ENCODE peak calls at places on chromosome 20, in ten cellular contexts. One of them, this sample, is unnamed.

GRCh38 chr20:34111057-34111711 is 859 bp downstream of the EIF2S2 start:
- DNase-seq in activated CD4-positive, alpha-beta T cell treated with anti-CD3 and anti-CD28 coated beads, Interleukin-2, amount 50 U/mL, for 1 hour: no peak
- DNase-seq in NCI-H2081: no peak
- DNase-seq in HT-29: peak; percentile 69
- DNase-seq in GM10248: no peak
- DNase-seq in activated CD8-positive, alpha-beta memory T cell treated with anti-CD3 and anti-CD28 coated beads, Interleukin-2, amount 10 ng/mL, durations not matched to agents 7 days and 5 days: peak; percentile 43
- DNase-seq in fibroblast of lung: peak; percentile 74
- DNase-seq in stimulated activated naive CD8-positive, alpha-beta T cell treated with anti-CD3 and anti-CD28 coated beads, Interleukin-15, Interleukin-2, amounts not matched to agents 100 U/mL and 50 U/mL, for 24 hours: peak; percentile 13
- DNase-seq in iris pigment epithelial cell: peak; percentile 93
- DNase-seq in thoracic aorta: no peak
- DNase-seq in this sample: no peak

GRCh38 chr20:25198663-25199363 is 3.3 kb downstream of the ENTPD6 start:
- DNase-seq in activated CD4-positive, alpha-beta T cell treated with anti-CD3 and anti-CD28 coated beads, Interleukin-2, amount 50 U/mL, for 1 hour: no peak
- DNase-seq in NCI-H2081: no peak
- DNase-seq in HT-29: no peak
- DNase-seq in GM10248: no peak
- DNase-seq in activated CD8-positive, alpha-beta memory T cell treated with anti-CD3 and anti-CD28 coated beads, Interleukin-2, amount 10 ng/mL, durations not matched to agents 7 days and 5 days: peak; percentile 28
- DNase-seq in fibroblast of lung: no peak
- DNase-seq in stimulated activated naive CD8-positive, alpha-beta T cell treated with anti-CD3 and anti-CD28 coated beads, Interleukin-15, Interleukin-2, amounts not matched to agents 100 U/mL and 50 U/mL, for 24 hours: no peak
- DNase-seq in iris pigment epithelial cell: no peak
- DNase-seq in thoracic aorta: no peak
- DNase-seq in this sample: no peak

GRCh38 chr20:53922901-53923314 is 147.5 kb downstream of the BCAS1 start:
- DNase-seq in activated CD4-positive, alpha-beta T cell treated with anti-CD3 and anti-CD28 coated beads, Interleukin-2, amount 50 U/mL, for 1 hour: no peak
- DNase-seq in NCI-H2081: no peak
- DNase-seq in HT-29: no peak
- DNase-seq in GM10248: peak; percentile 57
- DNase-seq in activated CD8-positive, alpha-beta memory T cell treated with anti-CD3 and anti-CD28 coated beads, Interleukin-2, amount 10 ng/mL, durations not matched to agents 7 days and 5 days: no peak
- DNase-seq in fibroblast of lung: no peak
- DNase-seq in stimulated activated naive CD8-positive, alpha-beta T cell treated with anti-CD3 and anti-CD28 coated beads, Interleukin-15, Interleukin-2, amounts not matched to agents 100 U/mL and 50 U/mL, for 24 hours: no peak
- DNase-seq in iris pigment epithelial cell: peak; percentile 23
- DNase-seq in thoracic aorta: no peak
- DNase-seq in this sample: no peak

GRCh38 chr20:61192254-61192950 is 59.7 kb upstream of the CDH4 start:
- DNase-seq in activated CD4-positive, alpha-beta T cell treated with anti-CD3 and anti-CD28 coated beads, Interleukin-2, amount 50 U/mL, for 1 hour: no peak
- DNase-seq in NCI-H2081: no peak
- DNase-seq in HT-29: no peak
- DNase-seq in GM10248: no peak
- DNase-seq in activated CD8-positive, alpha-beta memory T cell treated with anti-CD3 and anti-CD28 coated beads, Interleukin-2, amount 10 ng/mL, durations not matched to agents 7 days and 5 days: no peak
- DNase-seq in fibroblast of lung: no peak
- DNase-seq in stimulated activated naive CD8-positive, alpha-beta T cell treated with anti-CD3 and anti-CD28 coated beads, Interleukin-15, Interleukin-2, amounts not matched to agents 100 U/mL and 50 U/mL, for 24 hours: no peak
- DNase-seq in iris pigment epithelial cell: no peak
- DNase-seq in thoracic aorta: no peak
- DNase-seq in this sample: no peak

GRCh38 chr20:61900376-61901293 is 165.0 kb downstream of the TAF4 start:
- DNase-seq in activated CD4-positive, alpha-beta T cell treated with anti-CD3 and anti-CD28 coated beads, Interleukin-2, amount 50 U/mL, for 1 hour: no peak
- DNase-seq in NCI-H2081: no peak
- DNase-seq in HT-29: no peak
- DNase-seq in GM10248: no peak
- DNase-seq in activated CD8-positive, alpha-beta memory T cell treated with anti-CD3 and anti-CD28 coated beads, Interleukin-2, amount 10 ng/mL, durations not matched to agents 7 days and 5 days: no peak
- DNase-seq in fibroblast of lung: peak; percentile 5
- DNase-seq in stimulated activated naive CD8-positive, alpha-beta T cell treated with anti-CD3 and anti-CD28 coated beads, Interleukin-15, Interleukin-2, amounts not matched to agents 100 U/mL and 50 U/mL, for 24 hours: no peak
- DNase-seq in iris pigment epithelial cell: no peak
- DNase-seq in thoracic aorta: no peak
- DNase-seq in this sample: no peak

GRCh38 chr20:10846831-10847230 is 173.0 kb upstream of the JAG1 start:
- DNase-seq in activated CD4-positive, alpha-beta T cell treated with anti-CD3 and anti-CD28 coated beads, Interleukin-2, amount 50 U/mL, for 1 hour: no peak
- DNase-seq in NCI-H2081: no peak
- DNase-seq in HT-29: no peak
- DNase-seq in GM10248: no peak
- DNase-seq in activated CD8-positive, alpha-beta memory T cell treated with anti-CD3 and anti-CD28 coated beads, Interleukin-2, amount 10 ng/mL, durations not matched to agents 7 days and 5 days: no peak
- DNase-seq in fibroblast of lung: peak; percentile 17
- DNase-seq in stimulated activated naive CD8-positive, alpha-beta T cell treated with anti-CD3 and anti-CD28 coated beads, Interleukin-15, Interleukin-2, amounts not matched to agents 100 U/mL and 50 U/mL, for 24 hours: no peak
- DNase-seq in iris pigment epithelial cell: no peak
- DNase-seq in thoracic aorta: no peak
- DNase-seq in this sample: no peak

GRCh38 chr20:25274891-25275812 is 27.3 kb downstream of the PYGB start:
- DNase-seq in activated CD4-positive, alpha-beta T cell treated with anti-CD3 and anti-CD28 coated beads, Interleukin-2, amount 50 U/mL, for 1 hour: no peak
- DNase-seq in NCI-H2081: no peak
- DNase-seq in HT-29: no peak
- DNase-seq in GM10248: no peak
- DNase-seq in activated CD8-positive, alpha-beta memory T cell treated with anti-CD3 and anti-CD28 coated beads, Interleukin-2, amount 10 ng/mL, durations not matched to agents 7 days and 5 days: no peak
- DNase-seq in fibroblast of lung: no peak
- DNase-seq in stimulated activated naive CD8-positive, alpha-beta T cell treated with anti-CD3 and anti-CD28 coated beads, Interleukin-15, Interleukin-2, amounts not matched to agents 100 U/mL and 50 U/mL, for 24 hours: no peak
- DNase-seq in iris pigment epithelial cell: no peak
- DNase-seq in thoracic aorta: no peak
- DNase-seq in this sample: no peak

GRCh38 chr20:45293041-45294002 is 13.3 kb upstream of the RBPJL start:
- DNase-seq in activated CD4-positive, alpha-beta T cell treated with anti-CD3 and anti-CD28 coated beads, Interleukin-2, amount 50 U/mL, for 1 hour: peak; percentile 78
- DNase-seq in NCI-H2081: peak; percentile 71
- DNase-seq in HT-29: peak; percentile 92
- DNase-seq in GM10248: peak; percentile 83
- DNase-seq in activated CD8-positive, alpha-beta memory T cell treated with anti-CD3 and anti-CD28 coated beads, Interleukin-2, amount 10 ng/mL, durations not matched to agents 7 days and 5 days: peak; percentile 88
- DNase-seq in fibroblast of lung: peak; percentile 67
- DNase-seq in stimulated activated naive CD8-positive, alpha-beta T cell treated with anti-CD3 and anti-CD28 coated beads, Interleukin-15, Interleukin-2, amounts not matched to agents 100 U/mL and 50 U/mL, for 24 hours: peak; percentile 91
- DNase-seq in iris pigment epithelial cell: peak; percentile 54
- DNase-seq in thoracic aorta: peak; percentile 60
- DNase-seq in this sample: peak; percentile 87

GRCh38 chr20:13814672-13815071 is 29.8 kb downstream of the NDUFAF5 start:
- DNase-seq in activated CD4-positive, alpha-beta T cell treated with anti-CD3 and anti-CD28 coated beads, Interleukin-2, amount 50 U/mL, for 1 hour: no peak
- DNase-seq in NCI-H2081: no peak
- DNase-seq in HT-29: no peak
- DNase-seq in GM10248: no peak
- DNase-seq in activated CD8-positive, alpha-beta memory T cell treated with anti-CD3 and anti-CD28 coated beads, Interleukin-2, amount 10 ng/mL, durations not matched to agents 7 days and 5 days: no peak
- DNase-seq in fibroblast of lung: no peak
- DNase-seq in stimulated activated naive CD8-positive, alpha-beta T cell treated with anti-CD3 and anti-CD28 coated beads, Interleukin-15, Interleukin-2, amounts not matched to agents 100 U/mL and 50 U/mL, for 24 hours: no peak
- DNase-seq in iris pigment epithelial cell: no peak
- DNase-seq in thoracic aorta: no peak
- DNase-seq in this sample: no peak

GRCh38 chr20:3420211-3420707 is 12.8 kb upstream of the DNAAF9 start:
- DNase-seq in activated CD4-positive, alpha-beta T cell treated with anti-CD3 and anti-CD28 coated beads, Interleukin-2, amount 50 U/mL, for 1 hour: no peak
- DNase-seq in NCI-H2081: no peak
- DNase-seq in HT-29: no peak
- DNase-seq in GM10248: peak; percentile 77
- DNase-seq in activated CD8-positive, alpha-beta memory T cell treated with anti-CD3 and anti-CD28 coated beads, Interleukin-2, amount 10 ng/mL, durations not matched to agents 7 days and 5 days: peak; percentile 85
- DNase-seq in fibroblast of lung: peak; percentile 78
- DNase-seq in stimulated activated naive CD8-positive, alpha-beta T cell treated with anti-CD3 and anti-CD28 coated beads, Interleukin-15, Interleukin-2, amounts not matched to agents 100 U/mL and 50 U/mL, for 24 hours: peak; percentile 48
- DNase-seq in iris pigment epithelial cell: peak; percentile 82
- DNase-seq in thoracic aorta: peak; percentile 6
- DNase-seq in this sample: no peak

GRCh38 chr20:10495173-10495572 is 60.1 kb downstream of the SLX4IP start:
- DNase-seq in activated CD4-positive, alpha-beta T cell treated with anti-CD3 and anti-CD28 coated beads, Interleukin-2, amount 50 U/mL, for 1 hour: no peak
- DNase-seq in NCI-H2081: no peak
- DNase-seq in HT-29: no peak
- DNase-seq in GM10248: no peak
- DNase-seq in activated CD8-positive, alpha-beta memory T cell treated with anti-CD3 and anti-CD28 coated beads, Interleukin-2, amount 10 ng/mL, durations not matched to agents 7 days and 5 days: no peak
- DNase-seq in fibroblast of lung: no peak
- DNase-seq in stimulated activated naive CD8-positive, alpha-beta T cell treated with anti-CD3 and anti-CD28 coated beads, Interleukin-15, Interleukin-2, amounts not matched to agents 100 U/mL and 50 U/mL, for 24 hours: no peak
- DNase-seq in iris pigment epithelial cell: no peak
- DNase-seq in thoracic aorta: no peak
- DNase-seq in this sample: no peak

GRCh38 chr20:34988176-34988540 is 32.5 kb downstream of the MYH7B start:
- DNase-seq in activated CD4-positive, alpha-beta T cell treated with anti-CD3 and anti-CD28 coated beads, Interleukin-2, amount 50 U/mL, for 1 hour: no peak
- DNase-seq in NCI-H2081: no peak
- DNase-seq in HT-29: no peak
- DNase-seq in GM10248: no peak
- DNase-seq in activated CD8-positive, alpha-beta memory T cell treated with anti-CD3 and anti-CD28 coated beads, Interleukin-2, amount 10 ng/mL, durations not matched to agents 7 days and 5 days: no peak
- DNase-seq in fibroblast of lung: peak; percentile 11
- DNase-seq in stimulated activated naive CD8-positive, alpha-beta T cell treated with anti-CD3 and anti-CD28 coated beads, Interleukin-15, Interleukin-2, amounts not matched to agents 100 U/mL and 50 U/mL, for 24 hours: no peak
- DNase-seq in iris pigment epithelial cell: no peak
- DNase-seq in thoracic aorta: no peak
- DNase-seq in this sample: no peak

GRCh38 chr20:51211191-51211590 is 188.3 kb upstream of the KCNG1 start:
- DNase-seq in activated CD4-positive, alpha-beta T cell treated with anti-CD3 and anti-CD28 coated beads, Interleukin-2, amount 50 U/mL, for 1 hour: no peak
- DNase-seq in NCI-H2081: no peak
- DNase-seq in HT-29: no peak
- DNase-seq in GM10248: no peak
- DNase-seq in activated CD8-positive, alpha-beta memory T cell treated with anti-CD3 and anti-CD28 coated beads, Interleukin-2, amount 10 ng/mL, durations not matched to agents 7 days and 5 days: no peak
- DNase-seq in fibroblast of lung: no peak
- DNase-seq in stimulated activated naive CD8-positive, alpha-beta T cell treated with anti-CD3 and anti-CD28 coated beads, Interleukin-15, Interleukin-2, amounts not matched to agents 100 U/mL and 50 U/mL, for 24 hours: no peak
- DNase-seq in iris pigment epithelial cell: no peak
- DNase-seq in thoracic aorta: no peak
- DNase-seq in this sample: no peak

GRCh38 chr20:31693987-31694661 is 28.5 kb downstream of the BCL2L1 start:
- DNase-seq in activated CD4-positive, alpha-beta T cell treated with anti-CD3 and anti-CD28 coated beads, Interleukin-2, amount 50 U/mL, for 1 hour: no peak
- DNase-seq in NCI-H2081: peak; percentile 73
- DNase-seq in HT-29: peak; percentile 63
- DNase-seq in GM10248: no peak
- DNase-seq in activated CD8-positive, alpha-beta memory T cell treated with anti-CD3 and anti-CD28 coated beads, Interleukin-2, amount 10 ng/mL, durations not matched to agents 7 days and 5 days: no peak
- DNase-seq in fibroblast of lung: no peak
- DNase-seq in stimulated activated naive CD8-positive, alpha-beta T cell treated with anti-CD3 and anti-CD28 coated beads, Interleukin-15, Interleukin-2, amounts not matched to agents 100 U/mL and 50 U/mL, for 24 hours: no peak
- DNase-seq in iris pigment epithelial cell: no peak
- DNase-seq in thoracic aorta: no peak
- DNase-seq in this sample: peak; percentile 14